ENCODE peak calls at places on chromosomes 11 and 22, in eight cellular contexts. H is K562, B is foreskin fibroblast, S is IMR-90, W is transverse colon, E is Calu3, Y is neural crest cell, T is HFF-Myc. N is an unnamed sample.
A peak's percentile ranks its signal among the peaks of the same experiment; 100 is the strongest.

GRCh38 chr11:43830928-43831440 is 49.6 kb upstream of the ALKBH3 start:
- DNase-seq in W (peak; percentile 8), B (peak; percentile 98), H (no peak), S (peak; percentile 100), E (peak; percentile 56), Y (no peak), T (peak; percentile 97), N (no peak)

GRCh38 chr22:32558681-32559355 is 84.2 kb downstream of the FBXO7 start:
- DNase-seq in E (peak; percentile 92), Y (no peak), H (no peak), T (no peak), B (peak; percentile 91), W (peak; percentile 82), S (peak; percentile 79), N (no peak)

GRCh38 chr11:11995601-11996000 is 12.8 kb downstream of the DKK3 start:
- DNase-seq in W (no peak), Y (no peak), T (no peak), H (no peak), B (no peak), E (no peak), S (no peak), N (no peak)

GRCh38 chr11:45666648-45667642 is 1.5 kb upstream of the CHST1 start:
- DNase-seq in E (no peak), W (no peak), B (no peak), T (no peak), S (no peak), H (no peak), Y (no peak), N (no peak)

GRCh38 chr11:102467853-102468580 is 15.5 kb upstream of the TMEM123 start:
- DNase-seq in S (no peak), W (no peak), T (no peak), H (no peak), B (no peak), Y (no peak), E (no peak), N (no peak)

GRCh38 chr22:43002198-43002577 is 12.8 kb downstream of the PACSIN2 start:
- DNase-seq in E (no peak), T (no peak), B (peak; percentile 84), W (no peak), S (peak; percentile 91), H (no peak), Y (no peak), N (no peak)

GRCh38 chr11:6353367-6353987 is 33.2 kb upstream of the CAVIN3 start:
- DNase-seq in Y (peak; percentile 57), B (peak; percentile 66), S (peak; percentile 40), T (no peak), W (peak; percentile 55), E (peak; percentile 78), H (peak; percentile 62), N (no peak)

GRCh38 chr11:99988105-99988907 is 698.8 kb upstream of the ARHGAP42 start:
- DNase-seq in B (no peak), T (no peak), H (no peak), S (no peak), E (no peak), Y (no peak), W (no peak), N (no peak)

GRCh38 chr11:46461461-46461927 is 69.9 kb upstream of the CHRM4 start:
- DNase-seq in H (no peak), Y (no peak), S (peak; percentile 44), E (no peak), T (no peak), W (no peak), B (no peak), N (no peak)

GRCh38 chr11:76131585-76131984 is 74.7 kb downstream of the WNT11 start:
- DNase-seq in W (no peak), E (no peak), B (no peak), S (no peak), H (no peak), T (no peak), Y (no peak), N (no peak)

GRCh38 chr11:79062814-79063762 is 377.7 kb downstream of the TENM4 start:
- DNase-seq in Y (peak; percentile 38), W (no peak), H (peak; percentile 17), S (peak; percentile 41), T (no peak), E (peak; percentile 25), B (peak; percentile 54), N (no peak)

GRCh38 chr11:27456140-27456801 is 16.3 kb downstream of the LGR4 start:
- DNase-seq in E (no peak), B (peak; percentile 73), W (no peak), Y (no peak), H (no peak), S (peak; percentile 50), T (no peak), N (no peak)

GRCh38 chr11:47443028-47443700 is 5.8 kb downstream of the RAPSN start:
- DNase-seq in B (no peak), E (no peak), Y (no peak), H (no peak), T (no peak), W (no peak), S (no peak), N (no peak)

GRCh38 chr11:76327756-76328388 is 53.1 kb downstream of the THAP12 start:
- DNase-seq in Y (no peak), S (no peak), H (no peak), B (no peak), E (no peak), T (no peak), W (no peak), N (peak; percentile 53)

GRCh38 chr22:36026741-36027140 is 1.9 kb downstream of the RBFOX2 start:
- DNase-seq in S (peak; percentile 60), H (no peak), T (no peak), Y (no peak), W (no peak), E (no peak), B (peak; percentile 67), N (no peak)

DNA sequence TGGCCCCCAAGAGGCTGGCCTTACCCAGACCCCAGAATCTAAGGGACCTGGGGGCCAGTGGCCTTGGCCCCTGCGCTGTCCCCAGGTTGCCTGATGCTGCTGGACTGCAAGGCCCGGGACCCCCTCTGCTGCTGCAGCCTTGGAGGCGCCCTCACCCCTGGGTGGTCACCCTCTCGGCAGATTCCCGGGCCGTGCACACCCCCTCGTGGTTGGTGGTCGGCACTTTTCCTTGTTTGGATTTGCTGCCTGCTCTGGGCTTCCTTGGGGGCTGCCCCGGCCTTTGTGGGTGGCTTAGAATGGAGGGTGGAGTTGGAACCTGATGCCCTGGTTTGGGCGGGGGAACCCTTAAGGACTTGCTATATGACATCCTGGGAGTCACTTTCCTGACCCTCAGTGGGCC is 5.3 kb downstream of the RIN1 start:
- DNase-seq in W (no peak), Y (no peak), S (no peak), E (no peak), B (no peak), T (no peak), H (no peak), N (peak; percentile 85)
- TF ChIP-seq CTCF in W (no peak), Y (no peak), S (no peak), E (no peak), B (no peak), T (no peak), H (no peak), N (no peak)

GRCh38 chr11:117356126-117356761 is 28.6 kb downstream of the CEP164 start:
- DNase-seq in W (no peak), E (no peak), T (no peak), B (no peak), S (no peak), H (no peak), Y (no peak), N (no peak)
- TF ChIP-seq CTCF in W (no peak), E (no peak), T (no peak), B (no peak), S (no peak), H (no peak), Y (no peak), N (no peak)

GRCh38 chr11:10857604-10858504 is at the start of gene ZBED5:
- DNase-seq in E (peak; percentile 95), T (peak; percentile 91), S (peak; percentile 97), Y (peak; percentile 88), H (peak; percentile 87), B (peak; percentile 100), W (peak; percentile 98), N (peak; percentile 97)
- TF ChIP-seq CTCF in E (no peak), T (no peak), S (peak; percentile 7), Y (peak; percentile 41), H (no peak), B (no peak), W (peak; percentile 22), N (peak; percentile 51)

DNA sequence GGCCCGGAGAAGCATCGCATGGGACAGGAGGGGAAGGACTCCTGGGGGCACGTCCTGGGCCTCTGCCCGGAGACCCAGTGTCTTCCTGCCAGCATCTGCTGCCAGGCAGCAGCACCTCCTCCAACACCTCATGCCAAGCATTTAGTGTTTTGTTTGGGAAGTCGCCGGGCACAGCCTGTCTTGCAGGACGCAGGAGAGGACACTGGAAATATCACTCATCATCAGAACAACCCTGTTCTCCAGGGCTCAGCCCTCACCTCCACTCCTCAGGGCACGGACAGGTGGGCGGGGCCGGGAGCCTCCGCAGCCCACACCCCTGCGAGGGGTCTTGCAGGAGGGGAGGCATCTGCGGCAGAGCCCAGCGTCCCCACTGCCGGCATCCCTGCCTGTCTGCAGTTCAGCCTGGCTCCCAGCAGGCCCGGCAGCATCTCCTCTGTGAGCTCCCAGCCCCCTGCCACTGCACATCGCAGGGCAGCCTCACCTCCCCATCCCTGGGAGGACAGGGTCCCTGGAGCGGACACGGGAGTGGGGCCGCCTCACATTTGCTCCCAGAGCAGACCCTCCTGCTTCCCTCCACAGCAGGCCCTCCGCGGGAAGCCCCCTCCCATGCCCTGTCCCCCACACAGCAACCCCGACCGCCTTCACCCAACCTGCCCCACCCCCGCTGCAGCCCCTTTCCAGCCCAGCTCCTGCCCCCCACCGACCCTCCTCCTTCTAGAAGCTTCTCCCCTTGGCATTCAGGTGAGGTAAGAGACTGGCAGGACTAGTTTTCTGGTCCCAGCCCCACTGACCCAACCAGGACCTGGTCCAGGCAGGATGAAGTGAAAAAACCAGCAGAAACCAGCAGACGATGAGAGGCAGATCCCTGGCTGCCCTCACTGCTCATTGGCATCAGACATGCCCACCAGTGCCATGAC is 72.7 kb downstream of the BRD1 start:
- DNase-seq in H (no peak), Y (no peak), S (no peak), W (no peak), T (no peak), B (no peak), E (no peak), N (peak; percentile 82)
- TF ChIP-seq CTCF in H (no peak), Y (no peak), S (no peak), W (no peak), T (no peak), B (no peak), E (no peak), N (no peak)

GRCh38 chr11:41175304-41175972 is 284.0 kb downstream of the LRRC4C start:
- DNase-seq in B (no peak), W (no peak), Y (no peak), E (no peak), S (no peak), H (no peak), T (no peak), N (no peak)
- TF ChIP-seq CTCF in B (no peak), W (no peak), Y (no peak), E (no peak), S (no peak), H (no peak), T (no peak), N (no peak)

DNA sequence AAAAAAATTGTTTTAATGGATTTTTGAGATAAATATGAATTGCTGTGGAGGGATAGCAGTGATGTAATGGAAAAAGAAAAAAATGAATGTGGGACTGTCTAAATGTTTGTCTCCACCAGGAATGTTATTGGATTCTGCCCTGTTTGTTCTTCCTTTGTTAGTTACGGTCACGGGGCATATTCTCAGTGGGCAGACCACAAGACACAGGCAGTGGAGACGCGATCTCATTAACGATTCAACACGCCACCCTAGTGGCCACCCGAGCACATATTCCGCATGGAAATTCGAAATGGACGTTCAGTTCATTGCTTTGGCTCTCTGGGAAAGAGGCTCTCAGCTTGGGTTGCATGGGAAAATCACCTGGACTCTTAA is 151.8 kb upstream of the TTC12 start:
- DNase-seq in W (no peak), E (no peak), T (no peak), B (no peak), S (no peak), H (peak; percentile 16), Y (no peak), N (no peak)
- TF ChIP-seq CTCF in W (no peak), E (no peak), T (no peak), B (no peak), S (no peak), H (peak; percentile 20), Y (peak; percentile 46), N (no peak)

N was measured in chondrocyte.